ENCODE peak calls at places on chromosomes 16 and 17, in nine cellular contexts. F, E, H, L, R, M, I, W and X are unnamed samples.

GRCh38 chr16:2987286-2987685 is 7.0 kb upstream of the PKMYT1 start:
- DNase-seq in F (no peak), H (no peak), E (no peak), W (no peak), M (no peak), L (no peak), I (no peak), R (no peak), X (no peak)

GRCh38 chr16:23132921-23133532 is 16.2 kb downstream of the USP31 start:
- DNase-seq in L (no peak), H (no peak), R (no peak), E (no peak), M (no peak), I (peak), W (no peak), F (no peak), X (no peak)

GRCh38 chr17:27414686-27415085 is 41.6 kb upstream of the KSR1 start:
- DNase-seq in R (no peak), L (no peak), H (no peak), W (no peak), F (no peak), M (no peak), E (no peak), I (no peak), X (no peak)

GRCh38 chr17:45834471-45835396 is 9.9 kb upstream of the SPPL2C start:
- DNase-seq in R (no peak), I (no peak), F (no peak), E (no peak), W (no peak), H (peak), L (no peak), M (no peak), X (no peak)

GRCh38 chr17:63816123-63816522 is 11.1 kb upstream of the PSMC5 start:
- DNase-seq in F (no peak), I (no peak), H (no peak), E (no peak), L (no peak), M (no peak), W (no peak), R (no peak), X (no peak)

GRCh38 chr17:17494499-17495447 is 1.4 kb downstream of the RASD1 start:
- DNase-seq in E (peak), F (no peak), R (peak), W (no peak), M (no peak), L (peak), I (peak), H (peak), X (no peak)

GRCh38 chr17:69192754-69193153 is 35.9 kb downstream of the ABCA10 start:
- DNase-seq in R (no peak), E (no peak), W (no peak), L (no peak), M (no peak), F (no peak), H (no peak), I (no peak), X (no peak)

GRCh38 chr17:73492125-73492801 is 152.0 kb downstream of the SDK2 start:
- DNase-seq in L (no peak), E (no peak), R (no peak), I (no peak), F (no peak), M (no peak), H (no peak), W (no peak), X (no peak)

GRCh38 chr17:8290043-8290442 is 1.6 kb downstream of the RANGRF start:
- DNase-seq in M (no peak), L (no peak), R (no peak), F (no peak), H (peak), I (no peak), E (no peak), W (no peak), X (no peak)

GRCh38 chr16:68447721-68448359 is 468 bp downstream of the SMPD3 start:
- DNase-seq in M (no peak), R (no peak), W (no peak), E (peak), H (no peak), F (no peak), L (no peak), I (no peak), X (no peak)

GRCh38 chr16:50804290-50804907 is 62.5 kb downstream of the CYLD start:
- DNase-seq in L (no peak), F (no peak), M (no peak), E (no peak), H (no peak), R (no peak), I (no peak), W (no peak), X (no peak)

GRCh38 chr17:20086416-20087074 is 77.4 kb downstream of the SPECC1 start:
- DNase-seq in H (no peak), M (no peak), W (no peak), F (no peak), L (no peak), I (no peak), R (no peak), E (no peak), X (no peak)

GRCh38 chr17:45371414-45372324 is 54.8 kb upstream of the MAP3K14 start:
- DNase-seq in F (peak), I (no peak), L (peak), E (peak), M (no peak), H (peak), R (peak), W (peak), X (peak)

GRCh38 chr17:38703742-38704644 is 1.1 kb upstream of the MLLT6 start:
- DNase-seq in E (peak), M (peak), W (peak), H (peak), F (peak), I (no peak), L (peak), R (peak), X (peak)

GRCh38 chr16:48091077-48091476 is 64.7 kb downstream of the ABCC12 start:
- DNase-seq in H (no peak), W (no peak), F (no peak), L (no peak), R (no peak), E (no peak), M (no peak), I (no peak), X (no peak)

GRCh38 chr16:1341495-1342388 is 8.3 kb downstream of the BAIAP3 start:
- DNase-seq in I (no peak), M (no peak), E (no peak), H (no peak), F (no peak), L (no peak), W (no peak), R (no peak), X (no peak)

GRCh38 chr17:50056961-50057330 is 1.0 kb downstream of the ITGA3 start:
- DNase-seq in W (no peak), M (no peak), I (no peak), L (no peak), E (peak), H (peak), R (no peak), F (no peak), X (no peak)

GRCh38 chr17:29616300-29617048 is 6.2 kb downstream of the CORO6 start:
- DNase-seq in H (no peak), E (no peak), F (no peak), I (no peak), M (no peak), L (no peak), R (no peak), W (no peak), X (no peak)

GRCh38 chr17:8175795-8176196 is 384 bp downstream of the TMEM107 start:
- DNase-seq in L (no peak), M (no peak), E (no peak), F (no peak), R (peak), H (peak), I (no peak), W (no peak), X (no peak)